ENCODE peak calls at places on chromosomes 1 and 21, in six cellular contexts. N is breast epithelium, J is dorsolateral prefrontal cortex, P is fibroblast of lung, I is keratinocyte, M is uterus. R is an unnamed sample.

GRCh38 chr1:218330043-218330623 is 15.0 kb upstream of the TGFB2 start:
- DNase-seq in P (peak), J (no peak), I (no peak), M (no peak), N (no peak), R (peak)

GRCh38 chr21:41316641-41317392 is at the start of gene FAM3B:
- DNase-seq in J (no peak), M (no peak), I (no peak), N (no peak), P (no peak), R (no peak)

GRCh38 chr21:42781150-42781980 is 98.0 kb downstream of the WDR4 start:
- DNase-seq in P (no peak), J (no peak), I (no peak), N (no peak), M (no peak), R (no peak)

GRCh38 chr1:4016351-4017130 is 116.5 kb upstream of the C1orf174 start:
- DNase-seq in P (no peak), N (peak), I (no peak), M (no peak), J (no peak), R (no peak)

GRCh38 chr1:99955375-99955774 is 14.4 kb upstream of the SLC35A3 start:
- DNase-seq in N (no peak), J (no peak), M (no peak), P (no peak), I (no peak), R (no peak)

GRCh38 chr1:153277852-153278251 is 18.4 kb downstream of the LORICRIN start:
- DNase-seq in I (peak), P (no peak), J (no peak), M (no peak), N (no peak), R (no peak)

GRCh38 chr1:170537798-170538503 is 6.0 kb downstream of the GORAB start:
- DNase-seq in J (no peak), P (peak), N (no peak), M (no peak), I (no peak), R (peak)

GRCh38 chr1:187685338-187685737 is 856.6 kb downstream of the PLA2G4A start:
- DNase-seq in N (no peak), J (no peak), M (no peak), P (peak), I (no peak), R (peak)

GRCh38 chr1:218521414-218522169 is 176.5 kb downstream of the TGFB2 start:
- DNase-seq in J (no peak), P (no peak), N (no peak), I (no peak), M (peak), R (peak)

GRCh38 chr1:36199934-36200741 is 24.1 kb upstream of the THRAP3 start:
- DNase-seq in N (peak), J (peak), I (no peak), M (no peak), P (peak), R (peak)

GRCh38 chr1:93878889-93879586 is at the start of gene DNTTIP2:
- DNase-seq in N (peak), M (peak), I (no peak), J (peak), P (peak), R (peak)

GRCh38 chr1:156616463-156616862 is 2.8 kb upstream of the HAPLN2 start:
- DNase-seq in N (no peak), I (no peak), M (peak), P (peak), J (peak), R (peak)

GRCh38 chr1:156615946-156616345 is 3.3 kb upstream of the HAPLN2 start:
- DNase-seq in M (peak), P (no peak), I (no peak), J (no peak), N (no peak), R (no peak)

GRCh38 chr1:156622581-156623297 is 3.5 kb downstream of the HAPLN2 start:
- DNase-seq in N (no peak), P (no peak), I (no peak), J (no peak), M (no peak), R (no peak)

GRCh38 chr1:156619582-156619955 is 354 bp downstream of the HAPLN2 start:
- DNase-seq in I (no peak), M (no peak), J (no peak), N (no peak), P (no peak), R (no peak)

DNA sequence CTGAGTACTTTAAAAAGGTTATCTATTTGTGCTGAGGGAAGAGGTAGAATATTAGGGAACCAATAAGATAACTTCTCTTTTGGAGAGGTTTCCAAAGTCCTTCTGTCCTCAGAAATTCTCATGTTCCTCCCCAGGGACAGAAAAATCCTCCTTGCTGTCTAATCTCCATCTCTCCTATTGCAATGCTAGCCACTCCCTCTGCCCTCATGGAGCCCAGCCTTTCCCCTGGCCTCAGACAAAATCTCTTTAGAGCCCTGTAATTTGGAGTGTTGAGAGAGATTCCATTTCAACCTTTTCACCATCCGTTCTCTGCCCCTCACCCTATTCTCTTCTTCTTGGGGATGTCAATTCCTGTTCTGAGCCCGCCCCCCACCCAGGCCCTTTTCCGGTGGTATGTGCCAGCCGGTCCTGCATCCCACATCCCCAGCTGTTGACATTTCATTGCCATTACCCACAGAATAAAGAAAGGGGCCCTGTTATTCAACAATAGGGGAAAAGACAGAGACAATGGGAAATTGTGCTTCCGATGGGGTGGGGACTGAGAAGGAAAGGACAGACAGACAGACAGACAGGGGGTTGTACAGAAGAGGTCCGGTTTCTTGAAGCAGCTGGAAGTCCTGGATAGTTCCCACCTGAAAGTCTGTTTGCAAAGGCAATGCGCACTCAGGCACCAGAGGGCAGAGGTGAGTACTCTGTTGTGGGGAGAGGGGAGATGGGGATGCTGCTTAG is at the start of gene HAPLN2:
- DNase-seq in M (no peak), N (no peak), P (no peak), J (no peak), I (no peak), R (no peak)
- TF ChIP-seq CTCF in M (no peak), N (peak), P (peak), J (peak), I (peak), R (peak)

DNA sequence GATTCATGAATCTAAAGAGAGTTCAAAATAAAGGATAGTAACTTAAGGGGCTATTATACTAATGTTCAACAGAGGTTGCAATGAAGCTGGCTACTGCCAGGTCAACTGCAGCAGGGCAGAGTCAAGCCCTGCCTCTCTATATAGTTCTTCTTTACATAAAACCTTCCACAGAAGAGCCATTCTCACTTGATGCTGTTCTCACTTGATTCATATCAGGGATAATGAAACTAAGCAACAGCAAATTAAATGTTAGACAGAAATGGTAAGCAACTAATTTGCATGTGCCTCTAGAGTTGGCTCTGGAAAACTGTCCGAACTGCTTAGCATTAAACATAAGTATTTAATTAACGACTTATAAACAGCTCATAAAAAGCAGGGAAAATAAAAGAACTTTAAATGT is 17.4 kb downstream of the CCSAP start:
- DNase-seq in I (no peak), N (no peak), P (no peak), M (no peak), J (no peak), R (no peak)
- H3K4me3 ChIP-seq in I (no peak), N (no peak), P (peak), M (peak), J (no peak), R (no peak)

GRCh38 chr1:65059930-65060538 is 88.0 kb upstream of the AK4 start:
- DNase-seq in M (no peak), P (peak), N (no peak), J (no peak), I (no peak), R (peak)
- TF ChIP-seq CTCF in M (peak), P (peak), N (peak), J (peak), I (no peak), R (peak)

GRCh38 chr1:163066168-163066567 is 3.0 kb upstream of the RGS4 start:
- DNase-seq in P (no peak), N (no peak), J (no peak), I (no peak), M (no peak), R (no peak)

GRCh38 chr1:163069655-163070277 is 605 bp downstream of the RGS4 start:
- DNase-seq in P (no peak), N (no peak), J (no peak), M (no peak), I (no peak), R (no peak)

GRCh38 chr1:163066686-163067085 is 2.5 kb upstream of the RGS4 start:
- DNase-seq in J (no peak), M (no peak), I (no peak), N (no peak), P (no peak), R (no peak)

GRCh38 chr1:163069142-163069541 is at the start of gene RGS4:
- DNase-seq in I (no peak), M (peak), J (peak), P (peak), N (no peak), R (peak)

GRCh38 chr1:163068716-163069115 is 445 bp upstream of the RGS4 start:
- DNase-seq in M (no peak), J (no peak), I (no peak), N (no peak), P (peak), R (peak)
- H3K4me3 ChIP-seq in M (peak), J (peak), I (no peak), N (peak), P (peak), R (peak)

GRCh38 chr1:7813677-7814373 is 29.7 kb downstream of the PER3 start:
- DNase-seq in N (no peak), I (no peak), M (no peak), P (no peak), J (no peak), R (no peak)

GRCh38 chr1:7809742-7810141 is 25.7 kb downstream of the PER3 start:
- DNase-seq in I (no peak), N (no peak), M (no peak), J (no peak), P (no peak), R (no peak)

GRCh38 chr1:7805460-7805859 is 21.4 kb downstream of the PER3 start:
- DNase-seq in I (no peak), N (no peak), M (no peak), P (no peak), J (no peak), R (no peak)

GRCh38 chr1:7810395-7810794 is 26.3 kb downstream of the PER3 start:
- DNase-seq in I (peak), N (no peak), J (no peak), M (no peak), P (peak), R (peak)

DNA sequence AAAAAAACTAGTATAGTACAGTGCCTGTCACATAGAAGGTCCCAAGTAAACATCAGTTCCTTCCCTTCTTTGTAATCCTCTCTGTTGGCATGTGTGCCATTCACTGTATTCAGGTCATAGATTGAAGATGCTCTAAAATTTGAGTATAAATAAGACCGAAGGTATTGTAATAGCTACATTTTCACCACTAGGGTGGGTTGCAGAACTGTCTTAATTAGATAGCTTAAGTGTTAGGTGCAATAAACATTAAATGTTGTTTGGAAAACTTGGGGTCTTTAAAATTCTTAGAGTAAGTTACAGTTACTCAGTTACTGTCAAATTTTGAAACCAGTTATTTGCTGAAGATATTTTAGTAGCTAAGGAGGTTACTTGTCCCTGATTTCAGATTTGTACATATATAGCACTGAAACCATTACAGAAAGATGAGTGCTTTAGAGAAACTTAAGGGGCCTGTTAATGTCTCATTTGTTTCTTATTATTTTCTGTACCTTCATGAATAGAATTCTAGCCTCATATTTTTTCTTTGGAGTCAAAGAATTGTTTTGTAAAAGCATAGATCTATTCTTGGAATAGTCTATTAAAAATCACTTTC is 24.3 kb downstream of the PER3 start:
- DNase-seq in M (no peak), N (no peak), I (no peak), P (peak), J (no peak), R (peak)
- TF ChIP-seq CTCF in M (peak), N (peak), I (no peak), P (peak), J (peak), R (peak)

GRCh38 chr1:67847466-67847865 is 14.2 kb upstream of the GNG12 start:
- DNase-seq in P (peak), J (no peak), I (no peak), M (no peak), N (no peak), R (peak)
- H3K4me3 ChIP-seq in P (no peak), J (no peak), I (no peak), M (no peak), N (no peak), R (no peak)

GRCh38 chr21:23853796-23854379 is 1753.4 kb downstream of the MRPL39 start:
- DNase-seq in I (no peak), M (no peak), J (no peak), P (peak), N (no peak), R (peak)
- TF ChIP-seq CTCF in I (no peak), M (no peak), J (peak), P (no peak), N (peak), R (peak)

R was measured in fibroblast of mammary gland.